ENCODE peak calls at places on chromosomes 13 and 19, in six cellular contexts. Q is GM18507; A is hepatic stellate cell; U is GM12891; L is endothelial cell; Z is CD8-positive, alpha-beta memory T cell. X is an unnamed sample.

GRCh38 chr13:62014299-62014698 is 598.6 kb upstream of the PCDH20 start:
- DNase-seq in Q (no peak), L (no peak), Z (no peak), A (no peak), U (no peak), X (no peak)

GRCh38 chr13:98099627-98100026 is 43.3 kb upstream of the FARP1 start:
- DNase-seq in L (no peak), Q (no peak), Z (no peak), U (no peak), A (no peak), X (no peak)

GRCh38 chr13:50840327-50840726 is 3.2 kb downstream of the DLEU7 start:
- DNase-seq in L (no peak), Q (no peak), U (no peak), Z (no peak), A (no peak), X (no peak)

GRCh38 chr19:3309724-3310123 is 56.7 kb upstream of the NFIC start:
- DNase-seq in Q (no peak), L (no peak), Z (no peak), U (no peak), A (no peak), X (no peak)

GRCh38 chr19:10009269-10009665 is 1.0 kb downstream of the COL5A3 start:
- DNase-seq in A (peak; percentile 97), Q (no peak), U (no peak), L (peak; percentile 64), Z (peak; percentile 46), X (no peak)

GRCh38 chr19:36916991-36917390 is 859 bp downstream of the ZNF568 start:
- DNase-seq in U (no peak), Q (no peak), Z (no peak), A (peak; percentile 27), L (no peak), X (no peak)

GRCh38 chr19:50552540-50552939 is 15.7 kb downstream of the LRRC4B start:
- DNase-seq in U (no peak), Q (no peak), L (no peak), A (no peak), Z (no peak), X (no peak)

GRCh38 chr13:84648069-84648640 is 765.9 kb upstream of the SLITRK1 start:
- DNase-seq in U (no peak), L (no peak), A (no peak), Q (no peak), Z (no peak), X (no peak)

GRCh38 chr19:35750167-35750566 is 1.8 kb downstream of the LIN37 start:
- DNase-seq in U (no peak), L (no peak), Q (no peak), A (no peak), Z (no peak), X (no peak)